ENCODE peak calls at places on chromosome 20, in nine cellular contexts. R is AG04450, S is upper lobe of right lung, K is left ventricle myocardium inferior, G is heart right ventricle, D is uterus, A is cardiac muscle cell, L is sigmoid colon, H is colonic mucosa. F is an unnamed sample.

GRCh38 chr20:45935416-45936046 is 1.0 kb downstream of the PCIF1 start:
- DNase-seq in R (no peak), S (no peak), K (no peak), G (no peak), D (no peak), A (no peak), L (no peak), H (no peak), F (no peak)

GRCh38 chr20:32278199-32278643 is 770 bp downstream of the KIF3B start:
- DNase-seq in R (no peak), S (no peak), K (no peak), G (no peak), D (no peak), A (peak; percentile 25), L (no peak), H (no peak), F (no peak)

GRCh38 chr20:63819224-63819917 is 11.7 kb downstream of the ZBTB46 start:
- DNase-seq in R (no peak), S (no peak), K (peak; percentile 44), G (no peak), D (peak; percentile 51), A (peak; percentile 42), L (peak; percentile 69), H (no peak), F (peak; percentile 48)

GRCh38 chr20:43388267-43389081 is 69.2 kb upstream of the SRSF6 start:
- DNase-seq in R (no peak), S (peak; percentile 80), K (peak; percentile 81), G (peak; percentile 78), D (peak; percentile 45), A (peak; percentile 89), L (peak; percentile 77), H (no peak), F (no peak)

GRCh38 chr20:44973053-44973452 is 6.7 kb downstream of the STK4 start:
- DNase-seq in R (no peak), S (no peak), K (no peak), G (no peak), D (no peak), A (no peak), L (no peak), H (no peak), F (no peak)

GRCh38 chr20:12358655-12359009 is 440.9 kb downstream of the BTBD3 start:
- DNase-seq in R (no peak), S (no peak), K (no peak), G (no peak), D (no peak), A (peak; percentile 5), L (no peak), H (no peak), F (no peak)

GRCh38 chr20:19254086-19254821 is 41.8 kb downstream of the SLC24A3 start:
- DNase-seq in R (no peak), S (no peak), K (no peak), G (no peak), D (peak; percentile 46), A (peak; percentile 43), L (no peak), H (no peak), F (no peak)

GRCh38 chr20:63577317-63577894 is 3.4 kb upstream of the HELZ2 start:
- DNase-seq in R (no peak), S (no peak), K (peak; percentile 79), G (peak; percentile 76), D (no peak), A (no peak), L (peak; percentile 87), H (no peak), F (peak; percentile 64)

GRCh38 chr20:5161536-5162164 is 34.8 kb downstream of the CDS2 start:
- DNase-seq in R (no peak), S (no peak), K (no peak), G (no peak), D (no peak), A (no peak), L (no peak), H (no peak), F (no peak)

GRCh38 chr20:47576516-47577033 is 74.9 kb downstream of the NCOA3 start:
- DNase-seq in R (peak; percentile 65), S (no peak), K (peak; percentile 42), G (peak; percentile 83), D (peak; percentile 60), A (peak; percentile 90), L (peak; percentile 78), H (peak; percentile 80), F (peak; percentile 57)

GRCh38 chr20:31704225-31705119 is 18.2 kb downstream of the BCL2L1 start:
- DNase-seq in R (no peak), S (peak; percentile 76), K (peak; percentile 34), G (no peak), D (peak; percentile 34), A (peak; percentile 45), L (peak; percentile 57), H (peak; percentile 86), F (peak; percentile 87)

GRCh38 chr20:41304002-41304401 is 13.5 kb downstream of the ZHX3 start:
- DNase-seq in R (no peak), S (no peak), K (no peak), G (no peak), D (no peak), A (no peak), L (no peak), H (no peak), F (no peak)
- TF ChIP-seq CTCF in R (no peak), S (no peak), K (no peak), G (no peak), D (no peak), A (no peak), L (no peak), H (no peak), F (no peak)

DNA sequence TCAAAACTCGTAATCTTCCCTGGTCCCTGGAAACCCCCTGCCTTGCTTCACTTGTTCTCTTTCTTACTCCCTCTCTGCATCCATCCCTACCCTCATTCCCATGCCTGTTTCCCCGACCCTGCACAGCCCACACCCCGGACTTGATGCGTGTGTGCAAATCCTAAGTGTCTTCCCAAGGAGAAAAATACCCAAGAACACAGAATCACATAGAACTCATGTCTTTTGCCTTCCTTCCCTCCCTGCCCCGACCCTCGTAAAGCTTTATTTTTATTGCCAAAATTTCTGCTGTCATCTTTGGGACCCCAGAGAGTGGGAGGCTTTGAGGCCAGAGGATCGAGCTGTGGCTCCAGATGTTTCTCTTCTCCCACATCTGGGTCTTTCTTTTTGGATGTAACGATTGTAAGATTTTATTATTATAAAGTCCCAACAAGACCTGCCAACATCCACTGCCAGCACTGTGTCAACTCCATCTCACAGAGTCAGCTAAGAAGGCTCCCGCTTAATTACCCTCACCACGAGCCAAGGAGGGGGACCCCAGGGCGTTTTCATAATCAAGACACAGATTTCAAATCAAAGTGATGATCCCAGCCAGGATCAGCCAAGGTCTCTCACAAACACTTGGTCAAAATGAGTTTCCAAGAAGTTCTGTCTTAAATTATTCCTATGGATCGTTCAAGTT is 169.8 kb upstream of the PMEPA1 start:
- DNase-seq in R (no peak), S (no peak), K (peak; percentile 57), G (peak; percentile 25), D (peak; percentile 41), A (no peak), L (peak; percentile 66), H (no peak), F (no peak)
- H3K27ac ChIP-seq in R (no peak overlapping the region), S (no peak overlapping the region), K (peak overlapping the region; percentile 66), G (no peak overlapping the region), D (peak overlapping the region; percentile 73), A (no peak overlapping the region), L (peak overlapping the region; percentile 35), H (no peak overlapping the region), F (peak overlapping the region; percentile 48)

DNA sequence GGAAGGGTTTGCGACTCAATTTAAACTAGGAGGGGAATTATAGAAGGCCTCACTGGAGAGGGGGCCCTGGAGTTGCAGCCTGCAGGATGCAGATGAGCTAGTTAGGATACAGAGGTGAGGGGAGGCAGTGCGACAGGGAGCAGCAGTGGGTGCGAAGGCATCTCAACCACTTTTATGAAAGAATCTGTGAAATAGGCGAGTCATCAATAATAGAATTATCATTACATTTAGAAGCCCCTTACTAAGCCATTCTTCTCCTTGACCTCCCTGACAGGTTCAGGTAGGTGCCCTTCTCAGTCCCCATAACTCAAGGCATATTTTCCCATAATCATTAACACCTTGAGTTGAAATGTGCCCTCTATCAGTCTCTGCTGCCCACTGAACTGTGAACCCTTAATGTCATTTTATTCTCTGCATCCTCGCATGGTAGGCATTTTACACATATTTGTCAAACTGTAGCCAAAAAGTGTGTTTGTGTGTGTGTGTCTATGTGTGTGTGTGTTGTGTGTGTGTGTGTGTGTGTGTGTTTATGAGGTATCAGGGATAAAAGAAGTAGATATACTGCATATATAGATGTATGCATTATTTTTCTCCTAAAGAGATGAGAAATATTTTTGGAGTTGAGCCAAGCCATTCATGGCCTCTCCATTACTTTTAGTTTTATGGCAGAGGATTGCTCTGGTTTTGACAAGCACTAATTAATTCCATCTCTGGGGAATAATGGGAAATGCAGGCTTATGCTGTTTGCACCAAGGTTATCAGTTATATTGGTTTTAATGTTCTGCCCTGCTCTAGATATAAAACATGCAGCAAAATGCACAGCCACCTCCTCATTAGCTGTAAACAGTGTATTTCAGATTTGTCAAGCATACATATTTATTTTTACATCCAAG is 898.7 kb downstream of the KIF16B start:
- DNase-seq in R (no peak), S (no peak), K (no peak), G (no peak), D (no peak), A (no peak), L (no peak), H (no peak), F (no peak)
- H3K4me3 ChIP-seq in R (no peak overlapping the region), S (no peak overlapping the region), K (no peak overlapping the region), G (no peak overlapping the region), D (no peak overlapping the region), A (no peak overlapping the region), L (no peak overlapping the region), H (no peak overlapping the region), F (no peak overlapping the region)

GRCh38 chr20:56247954-56248782 is at the start of gene MC3R:
- DNase-seq in R (no peak), S (peak; percentile 69), K (no peak), G (peak; percentile 12), D (no peak), A (peak; percentile 55), L (no peak), H (peak; percentile 32), F (peak; percentile 38)

GRCh38 chr20:56244259-56244658 is 4.3 kb upstream of the MC3R start:
- DNase-seq in R (no peak), S (no peak), K (no peak), G (no peak), D (no peak), A (no peak), L (no peak), H (no peak), F (no peak)

GRCh38 chr20:56245761-56246160 is 2.8 kb upstream of the MC3R start:
- DNase-seq in R (no peak), S (no peak), K (no peak), G (no peak), D (no peak), A (peak; percentile 11), L (no peak), H (no peak), F (no peak)

DNA sequence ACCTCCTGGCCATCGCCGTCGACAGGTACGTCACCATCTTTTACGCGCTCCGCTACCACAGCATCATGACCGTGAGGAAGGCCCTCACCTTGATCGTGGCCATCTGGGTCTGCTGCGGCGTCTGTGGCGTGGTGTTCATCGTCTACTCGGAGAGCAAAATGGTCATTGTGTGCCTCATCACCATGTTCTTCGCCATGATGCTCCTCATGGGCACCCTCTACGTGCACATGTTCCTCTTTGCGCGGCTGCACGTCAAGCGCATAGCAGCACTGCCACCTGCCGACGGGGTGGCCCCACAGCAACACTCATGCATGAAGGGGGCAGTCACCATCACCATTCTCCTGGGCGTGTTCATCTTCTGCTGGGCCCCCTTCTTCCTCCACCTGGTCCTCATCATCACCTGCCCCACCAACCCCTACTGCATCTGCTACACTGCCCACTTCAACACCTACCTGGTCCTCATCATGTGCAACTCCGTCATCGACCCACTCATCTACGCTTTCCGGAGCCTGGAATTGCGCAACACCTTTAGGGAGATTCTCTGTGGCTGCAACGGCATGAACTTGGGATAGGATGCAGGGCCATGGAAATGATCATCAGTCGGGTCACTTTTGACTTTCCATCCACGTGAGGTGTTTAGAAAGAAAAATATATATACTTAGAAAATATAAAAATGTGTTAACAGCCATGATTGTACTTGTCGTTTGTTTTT is 868 bp downstream of the MC3R start:
- DNase-seq in R (no peak), S (no peak), K (no peak), G (no peak), D (no peak), A (peak; percentile 1), L (no peak), H (peak; percentile 23), F (peak; percentile 30)
- TF ChIP-seq CTCF in R (no peak), S (peak; percentile 36), K (peak; percentile 44), G (peak; percentile 7), D (peak; percentile 28), A (no peak), L (no peak), H (peak; percentile 14), F (peak; percentile 23)

F was measured in transverse colon.